ENCODE peak calls at places on chromosomes 7 and 10, in four cellular contexts. C is IMR-90, I is upper lobe of right lung, Z is fibroblast of the aortic adventitia. D is an unnamed sample.

GRCh38 chr10:94092848-94093247 is 99.1 kb downstream of the PLCE1 start:
- DNase-seq in I (no peak), Z (peak), C (peak), D (peak)

GRCh38 chr10:132507956-132508490 is 29.6 kb upstream of the INPP5A start:
- DNase-seq in I (no peak), C (no peak), Z (no peak), D (no peak)

GRCh38 chr7:29102554-29103151 is 43.7 kb downstream of the CPVL start:
- DNase-seq in Z (peak), C (peak), I (peak), D (peak)

GRCh38 chr7:149790146-149790548 is 16.8 kb upstream of the ZNF467 start:
- DNase-seq in I (peak), Z (no peak), C (no peak), D (no peak)

GRCh38 chr10:84531396-84531795 is 203.0 kb downstream of the CCSER2 start:
- DNase-seq in C (no peak), Z (peak), I (no peak), D (peak)

GRCh38 chr10:31075434-31075833 is 43.8 kb upstream of the ZNF438 start:
- DNase-seq in Z (peak), I (no peak), C (peak), D (peak)

GRCh38 chr7:151176401-151176800 is 8.9 kb upstream of the GBX1 start:
- DNase-seq in I (no peak), C (no peak), Z (no peak), D (no peak)

GRCh38 chr10:122830965-122831353 is 14.7 kb downstream of the CUZD1 start:
- DNase-seq in I (no peak), C (no peak), Z (no peak), D (no peak)

GRCh38 chr10:64215088-64215487 is 693.9 kb downstream of the REEP3 start:
- DNase-seq in C (no peak), I (no peak), Z (no peak), D (no peak)

GRCh38 chr7:110534241-110534931 is 556.5 kb upstream of the LRRN3 start:
- DNase-seq in Z (peak), C (peak), I (no peak), D (peak)

GRCh38 chr10:112981553-112981952 is 31.5 kb downstream of the TCF7L2 start:
- DNase-seq in I (no peak), Z (no peak), C (no peak), D (peak)

GRCh38 chr10:100562008-100562672 is 26.4 kb downstream of the HIF1AN start:
- DNase-seq in I (peak), Z (peak), C (peak), D (peak)

GRCh38 chr10:71268247-71268691 is 50.8 kb upstream of the SLC29A3 start:
- DNase-seq in Z (peak), C (peak), I (no peak), D (peak)

GRCh38 chr10:110857265-110858158 is 14.2 kb upstream of the PDCD4 start:
- DNase-seq in C (peak), Z (peak), I (no peak), D (no peak)

GRCh38 chr7:131108212-131108980 is 219.3 kb upstream of the MKLN1 start:
- DNase-seq in C (peak), Z (peak), I (no peak), D (peak)

GRCh38 chr7:28573059-28573553 is 160.8 kb downstream of the CREB5 start:
- DNase-seq in I (no peak), Z (peak), C (peak), D (peak)

GRCh38 chr7:5302577-5302976 is 19.8 kb downstream of the SLC29A4 start:
- DNase-seq in Z (no peak), C (no peak), I (no peak), D (no peak)

GRCh38 chr7:14016950-14017349 is 27.5 kb upstream of the ETV1 start:
- DNase-seq in C (peak), Z (peak), I (no peak), D (peak)

GRCh38 chr7:90320418-90320800 is 695 bp downstream of the FAM237B start:
- DNase-seq in Z (no peak), I (no peak), C (no peak), D (no peak)

GRCh38 chr7:158821173-158822021 is 7.9 kb downstream of the ESYT2 start:
- DNase-seq in Z (peak), I (no peak), C (peak), D (peak)

GRCh38 chr10:18230794-18231193 is 90.6 kb downstream of the CACNB2 start:
- DNase-seq in Z (no peak), I (no peak), C (peak), D (no peak)

GRCh38 chr7:70614237-70614984 is 517.5 kb upstream of the GALNT17 start:
- DNase-seq in Z (peak), I (no peak), C (peak), D (peak)

GRCh38 chr7:23184709-23185354 is 3.0 kb downstream of the NUP42 start:
- DNase-seq in I (no peak), C (peak), Z (peak), D (peak)
- TF ChIP-seq CTCF in I (peak), C (peak), Z (peak), D (peak)

GRCh38 chr7:155354371-155355048 is 56.8 kb downstream of the INSIG1 start:
- DNase-seq in Z (no peak), C (no peak), I (peak), D (no peak)
- H3K4me3 ChIP-seq in Z (no peak), C (no peak), I (no peak), D (no peak)

GRCh38 chr7:73980206-73980605 is 47.8 kb upstream of the ELN start:
- DNase-seq in C (no peak), I (peak), Z (no peak), D (no peak)

GRCh38 chr7:73974948-73975926 is 52.7 kb upstream of the ELN start:
- DNase-seq in I (peak), Z (no peak), C (no peak), D (no peak)

GRCh38 chr7:73976761-73977625 is 51.0 kb upstream of the ELN start:
- DNase-seq in Z (no peak), I (peak), C (no peak), D (no peak)

GRCh38 chr7:73977626-73978618 is 50.1 kb upstream of the ELN start:
- DNase-seq in I (peak), C (no peak), Z (peak), D (no peak)

GRCh38 chr7:73978681-73979563 is 49.1 kb upstream of the ELN start:
- DNase-seq in I (peak), C (no peak), Z (peak), D (no peak)
- TF ChIP-seq CTCF in I (peak), C (peak), Z (peak), D (peak)

GRCh38 chr10:80137031-80137712 is 4.6 kb downstream of the PLAC9 start:
- DNase-seq in I (no peak), Z (peak), C (peak), D (no peak)

GRCh38 chr10:80131499-80131901 is 1.0 kb upstream of the PLAC9 start:
- DNase-seq in I (no peak), C (no peak), Z (peak), D (no peak)

GRCh38 chr10:80132299-80133139 is at the start of gene PLAC9:
- DNase-seq in I (no peak), C (peak), Z (peak), D (no peak)

GRCh38 chr10:80136134-80136571 is 3.6 kb downstream of the PLAC9 start:
- DNase-seq in I (peak), Z (peak), C (peak), D (peak)

GRCh38 chr10:80133221-80133620 is 691 bp downstream of the PLAC9 start:
- DNase-seq in C (no peak), I (no peak), Z (peak), D (no peak)
- H3K4me3 ChIP-seq in C (peak), I (peak), Z (peak), D (peak)

DNA sequence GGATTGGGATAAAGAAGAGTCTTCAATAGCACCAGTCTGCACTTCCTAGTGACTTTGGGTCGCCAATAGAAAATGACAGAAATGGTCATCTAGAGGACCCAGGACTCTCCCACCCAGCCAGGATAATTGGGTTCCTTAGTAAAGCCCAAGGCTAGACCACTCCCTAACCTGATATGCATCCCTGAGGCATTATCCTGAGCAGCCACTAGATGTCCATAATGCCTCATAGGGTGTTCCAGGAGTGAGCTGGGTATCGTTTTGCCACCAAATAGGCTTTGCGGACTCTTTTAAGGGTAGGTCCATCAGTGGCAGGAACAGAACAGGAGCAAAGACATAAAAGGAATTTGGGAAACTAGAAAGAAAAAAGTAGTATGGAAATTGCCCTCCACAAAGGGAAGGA is 4.5 kb upstream of the LRRC4 start:
- DNase-seq in Z (peak), C (no peak), I (no peak), D (no peak)
- TF ChIP-seq CTCF in Z (peak), C (peak), I (peak), D (peak)

GRCh38 chr7:44267178-44267577 is 58.2 kb downstream of the CAMK2B start:
- DNase-seq in I (no peak), C (no peak), Z (no peak), D (no peak)
- H3K4me3 ChIP-seq in I (no peak), C (no peak), Z (no peak), D (no peak)

GRCh38 chr10:43903451-43903850 is 254.8 kb upstream of the ZNF32 start:
- DNase-seq in I (no peak), Z (no peak), C (no peak), D (no peak)

GRCh38 chr10:43899224-43899959 is 250.7 kb upstream of the ZNF32 start:
- DNase-seq in C (no peak), I (no peak), Z (no peak), D (no peak)

GRCh38 chr10:43902842-43903241 is 254.2 kb upstream of the ZNF32 start:
- DNase-seq in Z (no peak), C (no peak), I (no peak), D (no peak)

GRCh38 chr10:43901744-43902504 is 253.2 kb upstream of the ZNF32 start:
- DNase-seq in Z (no peak), C (no peak), I (no peak), D (no peak)

DNA sequence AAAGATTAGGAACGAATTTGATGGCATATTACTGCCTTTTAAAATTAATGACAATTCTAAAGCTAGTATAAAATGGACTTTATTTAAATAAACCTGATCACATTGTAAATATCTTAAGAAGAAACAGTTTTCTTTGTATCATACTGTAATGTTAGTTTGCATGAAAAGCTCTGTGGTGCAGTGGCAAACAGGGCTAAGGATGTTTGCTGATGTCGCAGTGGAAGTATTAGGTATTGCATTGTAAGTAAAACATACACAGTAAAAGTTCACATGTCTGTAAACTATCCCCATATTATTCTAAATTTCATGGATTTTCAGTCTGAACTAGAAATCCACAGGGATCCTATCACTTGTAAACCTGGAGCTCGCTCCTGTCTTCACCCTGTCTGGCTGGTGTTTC is 252.6 kb upstream of the ZNF32 start:
- DNase-seq in C (peak), Z (peak), I (no peak), D (no peak)
- TF ChIP-seq CTCF in C (peak), Z (peak), I (no peak), D (peak)